ENCODE peak calls at places on chromosome 19, in six cellular contexts. N, X, V, U, H and M are unnamed samples.

GRCh38 chr19:8451885-8452284 is 7.1 kb downstream of the HNRNPM start:
- DNase-seq in N (peak; percentile 32), X (no peak), V (no peak), U (no peak), H (no peak), M (peak; percentile 28)

GRCh38 chr19:47176627-47177090 is 46.0 kb downstream of the SAE1 start:
- DNase-seq in N (no peak), X (no peak), V (no peak), U (no peak), H (no peak), M (no peak)

GRCh38 chr19:39524495-39524894 is 8.2 kb downstream of the EID2B start:
- DNase-seq in N (no peak), X (no peak), V (no peak), U (no peak), H (no peak), M (peak; percentile 50)

GRCh38 chr19:47274891-47275865 is 493 bp downstream of the INAFM1 start:
- DNase-seq in N (no peak), X (peak; percentile 87), V (peak; percentile 60), U (peak; percentile 77), H (no peak), M (no peak)

GRCh38 chr19:13978306-13978705 is 26.0 kb downstream of the DCAF15 start:
- DNase-seq in N (no peak), X (peak; percentile 85), V (peak; percentile 81), U (peak; percentile 98), H (no peak), M (no peak)

GRCh38 chr19:43700368-43701015 is 15.4 kb upstream of the IRGC start:
- DNase-seq in N (no peak), X (no peak), V (no peak), U (no peak), H (no peak), M (no peak)

GRCh38 chr19:18117692-18118378 is 20.3 kb downstream of the MAST3 start:
- DNase-seq in N (peak; percentile 89), X (peak; percentile 98), V (peak; percentile 99), U (peak; percentile 97), H (no peak), M (peak; percentile 71)

GRCh38 chr19:1651548-1652394 is 644 bp downstream of the TCF3 start:
- DNase-seq in N (peak; percentile 25), X (peak; percentile 61), V (peak; percentile 82), U (no peak), H (no peak), M (no peak)

GRCh38 chr19:53936035-53936434 is 26.7 kb upstream of the CACNG8 start:
- DNase-seq in N (no peak), X (no peak), V (no peak), U (no peak), H (no peak), M (no peak)

GRCh38 chr19:57171551-57172081 is 4.3 kb upstream of the DUXA start:
- DNase-seq in N (peak; percentile 38), X (no peak), V (peak; percentile 95), U (peak; percentile 42), H (no peak), M (peak; percentile 20)

GRCh38 chr19:18292460-18292809 is 11.0 kb upstream of the JUND start:
- DNase-seq in N (peak; percentile 54), X (no peak), V (no peak), U (peak; percentile 82), H (no peak), M (no peak)

GRCh38 chr19:7494416-7495098 is 5.7 kb upstream of the PEX11G start:
- DNase-seq in N (no peak), X (peak; percentile 47), V (peak; percentile 83), U (no peak), H (no peak), M (peak; percentile 80)

GRCh38 chr19:1254081-1254527 is 5.7 kb downstream of the MIDN start:
- DNase-seq in N (no peak), X (no peak), V (no peak), U (no peak), H (no peak), M (no peak)

GRCh38 chr19:12365094-12365371 is 450 bp downstream of the ZNF442 start:
- DNase-seq in N (peak; percentile 11), X (no peak), V (peak; percentile 76), U (no peak), H (no peak), M (no peak)

GRCh38 chr19:36850646-36851442 is at the start of gene ZNF345:
- DNase-seq in N (peak; percentile 95), X (peak; percentile 40), V (peak; percentile 84), U (peak; percentile 86), H (peak; percentile 64), M (peak; percentile 95)

GRCh38 chr19:29678484-29679106 is 13.3 kb downstream of the PLEKHF1 start:
- DNase-seq in N (no peak), X (no peak), V (peak; percentile 58), U (no peak), H (no peak), M (peak; percentile 22)

GRCh38 chr19:29676586-29676985 is 11.3 kb downstream of the PLEKHF1 start:
- DNase-seq in N (no peak), X (no peak), V (no peak), U (no peak), H (no peak), M (no peak)

GRCh38 chr19:29675120-29675649 is 9.9 kb downstream of the PLEKHF1 start:
- DNase-seq in N (no peak), X (no peak), V (no peak), U (no peak), H (no peak), M (no peak)

GRCh38 chr19:29675650-29676186 is 10.5 kb downstream of the PLEKHF1 start:
- DNase-seq in N (no peak), X (no peak), V (no peak), U (no peak), H (no peak), M (no peak)

DNA sequence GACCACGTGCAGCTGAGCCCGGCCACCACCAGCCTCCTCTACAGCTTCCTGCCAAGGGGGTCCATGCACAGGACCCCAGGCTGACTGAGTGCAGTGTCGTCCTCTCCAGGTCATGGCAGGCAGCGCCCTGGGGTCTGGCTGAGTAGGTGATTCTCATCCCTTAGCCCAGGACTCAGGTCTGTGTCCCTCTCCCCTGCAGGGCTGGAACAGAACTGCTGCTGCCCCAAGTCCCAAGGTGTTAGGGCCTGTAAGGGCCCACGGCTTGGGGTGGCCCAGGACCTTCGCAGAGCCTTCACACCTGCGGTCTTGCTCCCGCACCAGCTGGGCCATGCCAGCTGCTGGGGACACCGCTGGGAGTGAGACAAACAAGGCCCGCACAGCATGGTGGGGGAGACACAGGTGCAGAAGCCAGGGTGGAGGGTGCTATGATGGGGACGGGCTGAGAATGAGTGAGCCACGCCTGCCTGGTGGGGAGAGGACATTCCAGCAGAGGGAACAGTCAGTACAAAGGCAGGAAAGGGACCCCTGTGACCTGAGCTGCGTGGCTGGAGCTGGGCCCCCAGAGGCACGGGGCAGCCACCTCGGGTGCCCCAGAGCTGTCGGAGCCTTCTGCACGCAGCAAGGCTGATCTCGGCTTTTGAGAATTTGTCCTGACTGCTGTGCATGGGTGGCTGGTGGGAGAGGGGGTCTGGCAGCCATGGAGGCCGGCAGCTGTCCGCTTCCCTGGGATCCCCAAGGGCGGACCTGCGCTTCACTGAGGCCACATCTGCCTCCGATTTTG is 11.9 kb downstream of the PLEKHF1 start:
- DNase-seq in N (no peak), X (no peak), V (no peak), U (no peak), H (no peak), M (no peak)
- TF ChIP-seq GABPA in N (no peak), X (no peak), V (no peak), U (no peak), H (no peak), M (no peak)

DNA sequence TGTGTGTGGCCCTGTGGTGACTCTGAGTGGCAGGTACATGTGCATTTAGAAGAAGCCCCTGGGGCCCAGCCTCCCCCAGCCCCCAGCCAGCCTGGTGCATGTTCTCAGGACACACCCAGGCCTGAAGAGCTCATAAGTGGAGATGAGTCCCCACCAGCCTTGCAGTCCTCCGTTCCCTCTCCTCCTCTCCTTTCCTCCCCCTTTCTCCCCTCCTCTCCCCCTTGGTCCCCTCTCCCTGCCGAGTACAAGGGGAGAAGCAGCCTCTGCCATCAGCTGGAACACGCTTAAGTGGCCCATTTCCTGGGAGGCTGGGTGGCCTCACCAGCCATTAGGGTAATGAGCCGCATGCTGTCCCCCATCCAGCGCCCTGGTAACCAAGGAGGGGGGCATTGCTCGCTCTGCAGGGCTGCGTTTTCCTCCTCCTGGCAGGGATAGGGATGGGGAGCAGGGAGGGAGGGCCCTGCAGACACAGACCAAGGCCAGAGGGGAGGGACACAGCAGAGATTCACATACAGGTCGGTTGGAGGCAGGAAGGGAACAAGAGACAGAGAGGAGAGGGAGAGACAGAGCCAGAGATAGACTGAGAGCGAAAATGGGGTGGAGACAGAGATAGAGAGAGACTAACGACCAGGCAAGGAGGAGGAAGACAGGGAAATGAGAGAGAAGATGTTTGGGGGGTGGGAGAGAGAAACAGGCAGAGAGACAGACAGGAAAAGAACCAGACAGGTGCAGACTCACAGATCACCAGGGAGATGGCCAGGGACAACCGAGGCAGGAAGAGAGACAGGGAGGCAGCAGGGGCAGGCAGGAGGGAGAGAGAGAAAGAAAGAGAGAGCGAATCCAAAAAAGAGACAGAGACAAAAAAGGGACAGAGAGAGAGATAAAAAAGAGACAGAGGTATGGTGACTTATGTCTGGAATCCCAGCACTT is 19.3 kb upstream of the DPP9 start:
- DNase-seq in N (no peak), X (no peak), V (peak; percentile 82), U (peak; percentile 69), H (no peak), M (no peak)
- TF ChIP-seq GABPA in N (no peak), X (no peak), V (no peak), U (no peak), H (no peak), M (no peak)

DNA sequence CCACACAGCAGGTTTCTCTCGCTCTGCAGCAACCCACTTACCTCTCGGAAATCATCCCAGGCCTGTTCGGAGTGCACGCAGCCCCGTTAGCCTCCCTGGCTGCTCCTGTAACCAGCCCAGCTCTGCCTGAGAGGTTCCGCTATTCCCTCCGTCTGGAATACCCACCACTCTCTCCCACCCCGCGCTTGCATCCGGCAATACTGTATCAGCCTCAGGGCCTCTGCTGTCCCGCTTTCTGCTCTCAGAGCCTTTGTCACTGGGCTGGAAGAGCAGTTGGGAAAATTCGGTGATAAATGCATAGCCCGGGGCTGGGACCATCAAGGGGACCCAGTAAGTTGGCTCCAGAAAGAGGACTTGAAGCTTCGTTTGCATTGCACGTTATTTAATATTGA is 759 bp upstream of the TLE6 start:
- DNase-seq in N (no peak), X (no peak), V (peak; percentile 55), U (no peak), H (no peak), M (no peak)
- TF ChIP-seq GABPA in N (no peak), X (no peak), V (no peak), U (no peak), H (no peak), M (no peak)

DNA sequence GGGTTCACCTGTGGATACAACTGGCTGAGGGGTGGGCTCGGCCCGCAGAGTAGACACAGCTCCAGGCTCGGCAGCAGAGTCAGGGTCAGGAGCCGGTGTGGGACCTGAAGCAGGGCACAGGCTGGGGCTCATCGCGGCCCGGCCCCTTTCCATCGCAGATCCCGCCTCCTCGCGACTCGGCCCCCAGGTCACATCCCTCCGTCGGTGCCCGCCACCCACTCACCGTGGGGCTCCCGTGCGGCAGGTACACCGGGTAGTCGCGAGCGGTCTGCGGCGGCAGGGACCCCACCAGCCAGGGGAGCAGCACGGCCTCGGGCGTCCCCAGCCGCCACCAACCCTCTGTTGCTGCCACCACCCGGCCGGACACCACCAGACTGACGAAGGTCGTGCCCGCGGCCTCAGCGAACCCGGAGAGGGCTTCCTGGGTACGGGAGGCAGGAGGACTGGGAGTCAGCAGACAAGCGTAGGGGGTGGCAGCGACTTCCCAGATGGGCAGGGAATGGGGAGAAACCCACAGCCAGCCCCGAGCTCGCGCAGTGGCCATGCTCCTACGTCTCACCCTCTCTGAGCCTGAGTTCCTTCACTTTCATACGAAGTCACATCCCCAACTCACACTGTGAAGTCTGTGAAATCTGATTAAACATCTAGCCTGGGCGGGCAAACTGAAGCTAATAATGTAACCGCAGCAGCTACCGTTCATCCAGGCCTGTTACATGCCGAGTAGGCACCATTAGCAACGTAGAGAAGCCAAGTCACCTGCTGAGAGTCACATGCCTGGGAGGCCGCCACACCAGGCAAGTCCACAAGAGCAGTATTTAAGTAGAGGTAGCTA is 3.7 kb downstream of the FUZ start:
- DNase-seq in N (no peak), X (no peak), V (peak; percentile 79), U (peak; percentile 82), H (no peak), M (peak; percentile 35)
- TF ChIP-seq GABPA in N (no peak), X (no peak), V (no peak), U (no peak), H (no peak), M (no peak)